ENCODE peak calls at places on chromosomes 4 and X, in seven cellular contexts. One of them, this sample, is unnamed.

GRCh38 chrX:24767557-24767956 is 73.8 kb downstream of the POLA1 start:
- DNase-seq in islet precursor cell: no peak
- DNase-seq in renal cortical epithelial cell: no peak
- DNase-seq in body of pancreas: no peak
- DNase-seq in cerebellar nuclear complex: no peak
- DNase-seq in mesenchymal stem cell: peak
- DNase-seq in non-pigmented ciliary epithelial cell: no peak
- DNase-seq in this sample: no peak

GRCh38 chrX:103877571-103877970 is 45.5 kb upstream of the RAB9B start:
- DNase-seq in body of pancreas: no peak
- DNase-seq in cerebellar nuclear complex: no peak
- DNase-seq in non-pigmented ciliary epithelial cell: no peak
- DNase-seq in islet precursor cell: no peak
- DNase-seq in mesenchymal stem cell: no peak
- DNase-seq in renal cortical epithelial cell: peak
- DNase-seq in this sample: no peak

GRCh38 chrX:41043950-41044349 is 41.3 kb upstream of the USP9X start:
- DNase-seq in non-pigmented ciliary epithelial cell: no peak
- DNase-seq in cerebellar nuclear complex: no peak
- DNase-seq in islet precursor cell: no peak
- DNase-seq in body of pancreas: no peak
- DNase-seq in renal cortical epithelial cell: no peak
- DNase-seq in mesenchymal stem cell: no peak
- DNase-seq in this sample: no peak

GRCh38 chr4:60617731-60618130 is 582.4 kb upstream of the ADGRL3 start:
- DNase-seq in cerebellar nuclear complex: no peak
- DNase-seq in renal cortical epithelial cell: no peak
- DNase-seq in islet precursor cell: no peak
- DNase-seq in non-pigmented ciliary epithelial cell: no peak
- DNase-seq in mesenchymal stem cell: no peak
- DNase-seq in body of pancreas: no peak
- DNase-seq in this sample: no peak

GRCh38 chr4:164748375-164748774 is 5.6 kb upstream of the SMIM31 start:
- DNase-seq in cerebellar nuclear complex: no peak
- DNase-seq in islet precursor cell: no peak
- DNase-seq in non-pigmented ciliary epithelial cell: peak
- DNase-seq in renal cortical epithelial cell: peak
- DNase-seq in mesenchymal stem cell: peak
- DNase-seq in body of pancreas: no peak
- DNase-seq in this sample: no peak

GRCh38 chr4:145613546-145614234 is 5.5 kb upstream of the MMAA start:
- DNase-seq in non-pigmented ciliary epithelial cell: no peak
- DNase-seq in islet precursor cell: no peak
- DNase-seq in mesenchymal stem cell: no peak
- DNase-seq in body of pancreas: no peak
- DNase-seq in cerebellar nuclear complex: no peak
- DNase-seq in renal cortical epithelial cell: peak
- DNase-seq in this sample: no peak

GRCh38 chr4:8853249-8853648 is 18.4 kb downstream of the HMX1 start:
- DNase-seq in body of pancreas: no peak
- DNase-seq in islet precursor cell: no peak
- DNase-seq in non-pigmented ciliary epithelial cell: no peak
- DNase-seq in mesenchymal stem cell: no peak
- DNase-seq in renal cortical epithelial cell: no peak
- DNase-seq in cerebellar nuclear complex: no peak
- DNase-seq in this sample: peak

GRCh38 chr4:140931904-140932303 is 175.7 kb upstream of the TBC1D9 start:
- DNase-seq in non-pigmented ciliary epithelial cell: no peak
- DNase-seq in renal cortical epithelial cell: no peak
- DNase-seq in body of pancreas: no peak
- DNase-seq in cerebellar nuclear complex: no peak
- DNase-seq in islet precursor cell: no peak
- DNase-seq in mesenchymal stem cell: no peak
- DNase-seq in this sample: no peak

GRCh38 chrX:54423161-54423888 is 16.9 kb upstream of the TSR2 start:
- DNase-seq in non-pigmented ciliary epithelial cell: no peak
- DNase-seq in islet precursor cell: peak
- DNase-seq in mesenchymal stem cell: no peak
- DNase-seq in renal cortical epithelial cell: no peak
- DNase-seq in cerebellar nuclear complex: no peak
- DNase-seq in body of pancreas: no peak
- DNase-seq in this sample: peak

GRCh38 chr4:140118931-140119640 is 34.9 kb downstream of the MAML3 start:
- DNase-seq in mesenchymal stem cell: no peak
- DNase-seq in islet precursor cell: no peak
- DNase-seq in cerebellar nuclear complex: no peak
- DNase-seq in non-pigmented ciliary epithelial cell: no peak
- DNase-seq in renal cortical epithelial cell: no peak
- DNase-seq in body of pancreas: no peak
- DNase-seq in this sample: no peak

GRCh38 chrX:37652053-37652452 is 33.5 kb upstream of the XK start:
- DNase-seq in cerebellar nuclear complex: no peak
- DNase-seq in body of pancreas: no peak
- DNase-seq in islet precursor cell: no peak
- DNase-seq in renal cortical epithelial cell: no peak
- DNase-seq in non-pigmented ciliary epithelial cell: no peak
- DNase-seq in mesenchymal stem cell: no peak
- DNase-seq in this sample: peak

GRCh38 chr4:111631157-111631999 is 513.9 kb upstream of the FAM241A start:
- DNase-seq in renal cortical epithelial cell: peak
- DNase-seq in body of pancreas: no peak
- DNase-seq in cerebellar nuclear complex: no peak
- DNase-seq in islet precursor cell: no peak
- DNase-seq in mesenchymal stem cell: peak
- DNase-seq in non-pigmented ciliary epithelial cell: no peak
- DNase-seq in this sample: no peak